ENCODE peak calls at places on chromosomes 13 and 19, in seven cellular contexts. D, I, L, F, Y, H and E are unnamed samples.

GRCh38 chr13:21478881-21479808 is 20.0 kb upstream of the ZDHHC20 start:
- DNase-seq in D (peak; percentile 68), I (peak; percentile 79), L (peak; percentile 45), F (no peak), Y (no peak), H (peak; percentile 27), E (no peak)

GRCh38 chr13:99040536-99041141 is 62.8 kb upstream of the DOCK9 start:
- DNase-seq in D (no peak), I (no peak), L (no peak), F (no peak), Y (no peak), H (no peak), E (no peak)

GRCh38 chr13:43877788-43878187 is 1.8 kb downstream of the CCDC122 start:
- DNase-seq in D (no peak), I (no peak), L (no peak), F (no peak), Y (no peak), H (no peak), E (no peak)

GRCh38 chr19:2311093-2311492 is 3.1 kb upstream of the LINGO3 start:
- DNase-seq in D (no peak), I (no peak), L (no peak), F (no peak), Y (no peak), H (no peak), E (no peak)

GRCh38 chr19:4717191-4717965 is 6.3 kb downstream of the DPP9 start:
- DNase-seq in D (no peak), I (no peak), L (no peak), F (peak; percentile 81), Y (no peak), H (no peak), E (no peak)

GRCh38 chr19:12494260-12494860 is 9.7 kb upstream of the ZNF709 start:
- DNase-seq in D (no peak), I (no peak), L (no peak), F (no peak), Y (no peak), H (no peak), E (no peak)

GRCh38 chr13:33615436-33615835 is 202.5 kb upstream of the RFC3 start:
- DNase-seq in D (no peak), I (no peak), L (no peak), F (no peak), Y (no peak), H (no peak), E (no peak)

GRCh38 chr13:106612688-106613087 is 44.8 kb upstream of the ARGLU1 start:
- DNase-seq in D (peak; percentile 56), I (peak; percentile 53), L (no peak), F (no peak), Y (peak; percentile 82), H (peak; percentile 91), E (peak; percentile 56)

GRCh38 chr19:44666852-44667251 is 4.4 kb upstream of the CEACAM19 start:
- DNase-seq in D (no peak), I (no peak), L (no peak), F (no peak), Y (no peak), H (no peak), E (no peak)

GRCh38 chr19:48391100-48392005 is at the start of gene KDELR1:
- DNase-seq in D (peak; percentile 82), I (peak; percentile 87), L (peak; percentile 57), F (peak; percentile 84), Y (peak; percentile 64), H (peak; percentile 85), E (peak; percentile 78)

GRCh38 chr13:30841161-30841560 is 64.9 kb upstream of the MEDAG start:
- DNase-seq in D (no peak), I (no peak), L (no peak), F (no peak), Y (no peak), H (no peak), E (no peak)

GRCh38 chr13:34249546-34249945 is 431.6 kb downstream of the RFC3 start:
- DNase-seq in D (no peak), I (no peak), L (no peak), F (no peak), Y (no peak), H (no peak), E (no peak)

GRCh38 chr13:58960909-58961308 is 1202.8 kb downstream of the DIAPH3 start:
- DNase-seq in D (no peak), I (peak; percentile 19), L (no peak), F (no peak), Y (no peak), H (no peak), E (no peak)

GRCh38 chr19:310141-310651 is 19.0 kb upstream of the PLPP2 start:
- DNase-seq in D (no peak), I (peak; percentile 62), L (no peak), F (no peak), Y (no peak), H (no peak), E (no peak)

GRCh38 chr19:44653977-44654784 is 10.5 kb downstream of the PVR start:
- DNase-seq in D (peak; percentile 87), I (peak; percentile 53), L (peak; percentile 56), F (peak; percentile 86), Y (peak; percentile 69), H (peak; percentile 47), E (peak; percentile 71)

GRCh38 chr19:38070573-38070972 is 153.4 kb downstream of the DPF1 start:
- DNase-seq in D (no peak), I (no peak), L (no peak), F (no peak), Y (no peak), H (no peak), E (no peak)

GRCh38 chr19:45177817-45178261 is at the start of gene TRAPPC6A:
- DNase-seq in D (no peak), I (no peak), L (no peak), F (no peak), Y (no peak), H (no peak), E (no peak)

GRCh38 chr13:24680258-24680920 is at the start of gene ATP12A:
- DNase-seq in D (peak; percentile 46), I (peak; percentile 49), L (no peak), F (no peak), Y (no peak), H (no peak), E (no peak)

GRCh38 chr13:106184778-106185177 is 350.7 kb downstream of the EFNB2 start:
- DNase-seq in D (no peak), I (no peak), L (no peak), F (no peak), Y (no peak), H (no peak), E (no peak)

GRCh38 chr13:34413538-34414210 is 528.4 kb upstream of the NBEA start:
- DNase-seq in D (no peak), I (no peak), L (no peak), F (no peak), Y (no peak), H (no peak), E (no peak)

GRCh38 chr13:68905186-68905585 is 1202.4 kb upstream of the ATXN8OS start:
- DNase-seq in D (no peak), I (no peak), L (no peak), F (no peak), Y (no peak), H (no peak), E (no peak)

GRCh38 chr13:45500492-45501174 is 35.9 kb downstream of the COG3 start:
- DNase-seq in D (no peak), I (no peak), L (no peak), F (no peak), Y (no peak), H (no peak), E (no peak)

GRCh38 chr19:40778865-40779284 is 828 bp downstream of the RAB4B start:
- DNase-seq in D (no peak), I (no peak), L (no peak), F (no peak), Y (no peak), H (no peak), E (no peak)

GRCh38 chr19:40783711-40784110 is 5.7 kb downstream of the RAB4B start:
- DNase-seq in D (no peak), I (no peak), L (no peak), F (no peak), Y (no peak), H (no peak), E (no peak)

GRCh38 chr19:40778045-40778864 is at the start of gene RAB4B:
- DNase-seq in D (peak; percentile 100), I (peak; percentile 100), L (peak; percentile 100), F (peak; percentile 100), Y (peak; percentile 100), H (peak; percentile 100), E (peak; percentile 100)

GRCh38 chr19:40780582-40780981 is 2.5 kb downstream of the RAB4B start:
- DNase-seq in D (no peak), I (no peak), L (no peak), F (no peak), Y (no peak), H (no peak), E (no peak)

GRCh38 chr19:40781140-40781539 is 3.1 kb downstream of the RAB4B start:
- DNase-seq in D (no peak), I (no peak), L (no peak), F (no peak), Y (no peak), H (no peak), E (no peak)
- H3K4me3 ChIP-seq in D (no peak overlapping the region), I (no peak overlapping the region), L (no peak overlapping the region), F (no peak overlapping the region), Y (no peak overlapping the region), H (no peak overlapping the region), E (no peak overlapping the region)

GRCh38 chr19:54620464-54620863 is 9.8 kb upstream of the LILRB1 start:
- DNase-seq in D (no peak), I (no peak), L (no peak), F (no peak), Y (no peak), H (no peak), E (no peak)
- H3K9me3 ChIP-seq in D (no peaks in the 10 kb centered on the region), I (no peaks in the 10 kb centered on the region), L (no peaks in the 10 kb centered on the region), F (no peaks in the 10 kb centered on the region), Y (no peaks in the 10 kb centered on the region), H (no peaks in the 10 kb centered on the region), E (no peaks in the 10 kb centered on the region)

GRCh38 chr13:64718116-64718515 is 2512.0 kb downstream of the PCDH9 start:
- DNase-seq in D (no peak), I (no peak), L (no peak), F (no peak), Y (no peak), H (no peak), E (no peak)

DNA sequence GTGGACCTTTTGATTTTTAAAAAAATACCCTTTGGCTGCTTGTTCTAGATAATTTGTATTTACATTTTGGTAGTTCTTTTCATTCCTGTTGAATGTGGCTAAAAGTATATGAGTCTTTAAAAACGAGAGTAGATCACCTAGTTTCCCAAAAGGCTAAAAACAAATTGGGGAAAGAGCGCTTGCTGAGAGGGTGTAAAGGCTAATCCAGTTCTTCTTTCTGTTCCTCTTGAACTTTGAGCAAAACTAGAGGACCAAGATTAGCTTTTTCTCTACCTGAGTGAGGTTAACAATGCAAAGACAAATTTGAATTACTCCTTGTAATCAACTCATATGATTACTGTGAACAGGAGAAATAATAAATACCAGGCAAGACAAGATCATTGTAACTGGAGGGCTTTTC is 2513.2 kb downstream of the PCDH9 start:
- DNase-seq in D (no peak), I (no peak), L (no peak), F (no peak), Y (no peak), H (no peak), E (no peak)
- H3K4me3 ChIP-seq in D (no peak overlapping the region), I (no peak overlapping the region), L (no peak overlapping the region), F (no peak overlapping the region), Y (no peak overlapping the region), H (no peak overlapping the region), E (no peak overlapping the region)

DNA sequence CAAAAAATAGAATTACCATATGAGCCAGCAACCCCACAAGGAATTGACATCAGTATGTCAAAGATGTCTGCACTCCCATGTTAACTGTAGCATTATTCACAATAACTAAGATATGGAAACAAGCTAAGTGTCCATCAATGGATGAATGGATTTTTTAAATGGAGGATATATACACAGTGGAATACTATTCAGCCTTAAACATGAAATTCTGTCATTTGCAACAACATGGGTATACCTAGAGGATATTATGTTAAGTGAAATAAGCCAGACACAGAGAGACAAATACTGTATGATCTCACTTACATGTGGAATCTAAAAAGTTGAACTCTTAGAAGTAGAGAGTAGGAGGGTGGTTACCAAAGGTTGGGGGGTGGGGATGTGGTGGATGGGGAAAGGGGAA is 8.0 kb upstream of the ZNF567 start:
- DNase-seq in D (no peak), I (no peak), L (no peak), F (no peak), Y (no peak), H (no peak), E (no peak)
- H3K9me3 ChIP-seq in D (no peaks in the 10 kb centered on the region), I (no peaks in the 10 kb centered on the region), L (peaks cover 4% of the 10 kb centered on the region), F (no peaks in the 10 kb centered on the region), Y (peaks cover 57% of the 10 kb centered on the region), H (peaks cover 33% of the 10 kb centered on the region), E (peaks cover 4% of the 10 kb centered on the region)